ENCODE peak calls at places on chromosomes 3 and 15, in eight cellular contexts. B, W, N, U, E, F, A and G are unnamed samples.

GRCh38 chr3:23859012-23859743 is 53.4 kb downstream of the UBE2E1 start:
- DNase-seq in N (no peak), U (no peak), W (no peak), E (no peak), A (no peak), F (no peak), B (no peak), G (no peak)

GRCh38 chr15:92343869-92344643 is 49.6 kb upstream of the ST8SIA2 start:
- DNase-seq in E (peak), F (no peak), N (no peak), U (no peak), W (no peak), A (no peak), B (no peak), G (no peak)

GRCh38 chr3:195438371-195438770 is 4.4 kb downstream of the ACAP2 start:
- DNase-seq in W (no peak), U (no peak), E (no peak), A (no peak), B (no peak), F (no peak), N (no peak), G (no peak)

GRCh38 chr15:51267047-51267713 is 71.2 kb downstream of the CYP19A1 start:
- DNase-seq in N (no peak), A (no peak), B (no peak), U (no peak), E (peak), F (no peak), W (no peak), G (no peak)

GRCh38 chr15:81056276-81056675 is 55.6 kb downstream of the TLNRD1 start:
- DNase-seq in F (no peak), W (no peak), B (no peak), E (no peak), A (no peak), U (no peak), N (no peak), G (no peak)

GRCh38 chr3:177237206-177237605 is 39.9 kb upstream of the TBL1XR1 start:
- DNase-seq in A (no peak), B (no peak), W (no peak), F (no peak), U (no peak), N (peak), E (no peak), G (no peak)

GRCh38 chr3:53011324-53011723 is 34.5 kb downstream of the SFMBT1 start:
- DNase-seq in B (no peak), E (no peak), U (no peak), A (no peak), F (no peak), W (no peak), N (no peak), G (no peak)

GRCh38 chr15:26394801-26395200 is 378.1 kb downstream of the GABRB3 start:
- DNase-seq in W (no peak), A (no peak), N (no peak), U (no peak), F (no peak), B (no peak), E (no peak), G (no peak)

GRCh38 chr15:43828061-43828657 is 1.4 kb downstream of the WDR76 start:
- DNase-seq in N (no peak), E (no peak), F (no peak), U (no peak), W (no peak), A (no peak), B (no peak), G (no peak)

GRCh38 chr3:142981108-142981507 is 17.6 kb upstream of the PAQR9 start:
- DNase-seq in U (no peak), W (peak), N (no peak), E (peak), B (no peak), F (no peak), A (no peak), G (no peak)

GRCh38 chr15:80173022-80173759 is 20.4 kb downstream of the FAH start:
- DNase-seq in U (peak), N (peak), B (no peak), F (peak), W (peak), A (no peak), E (peak), G (no peak)

GRCh38 chr3:57088503-57088902 is 28.0 kb downstream of the SPATA12 start:
- DNase-seq in N (no peak), E (no peak), U (no peak), W (no peak), A (no peak), B (no peak), F (no peak), G (no peak)

GRCh38 chr15:98518823-98519561 is 129.3 kb upstream of the IGF1R start:
- DNase-seq in F (peak), A (peak), E (peak), U (peak), B (peak), N (peak), W (peak), G (peak)

GRCh38 chr3:32733631-32734229 is 48.7 kb downstream of the CNOT10 start:
- DNase-seq in N (no peak), U (no peak), E (peak), B (peak), A (peak), F (peak), W (peak), G (no peak)

GRCh38 chr15:55909036-55909811 is 84.2 kb downstream of the NEDD4 start:
- DNase-seq in F (peak), U (no peak), N (no peak), E (no peak), W (peak), A (peak), B (no peak), G (no peak)

GRCh38 chr3:105364113-105364512 is 2.6 kb upstream of the ALCAM start:
- DNase-seq in B (no peak), W (no peak), A (no peak), U (no peak), F (peak), N (no peak), E (no peak), G (no peak)

GRCh38 chr15:67049351-67050044 is 15.9 kb upstream of the SMAD3 start:
- DNase-seq in N (peak), B (no peak), F (peak), W (peak), U (peak), E (no peak), A (no peak), G (no peak)

GRCh38 chr3:113261996-113262665 is 50.8 kb downstream of the BOC start:
- DNase-seq in N (no peak), A (no peak), E (no peak), B (no peak), F (no peak), U (no peak), W (no peak), G (no peak)

GRCh38 chr3:193389335-193389734 is 10.8 kb upstream of the ATP13A5 start:
- DNase-seq in F (no peak), W (no peak), A (no peak), B (no peak), U (no peak), E (peak), N (no peak), G (no peak)

GRCh38 chr15:29126208-29126536 is 143.4 kb downstream of the NSMCE3 start:
- DNase-seq in E (no peak), W (no peak), U (no peak), F (no peak), A (no peak), B (no peak), N (no peak), G (no peak)

GRCh38 chr15:80754005-80754404 is 25.2 kb upstream of the CEMIP start:
- DNase-seq in N (no peak), B (no peak), W (no peak), A (no peak), U (no peak), F (no peak), E (no peak), G (no peak)

GRCh38 chr3:129609591-129610169 is 3.2 kb upstream of the PLXND1 start:
- DNase-seq in A (no peak), W (no peak), F (peak), B (no peak), N (no peak), U (no peak), E (no peak), G (no peak)

GRCh38 chr15:74315626-74316025 is 51.8 kb downstream of the CYP11A1 start:
- DNase-seq in W (no peak), B (no peak), N (no peak), E (no peak), U (no peak), F (no peak), A (no peak), G (no peak)

GRCh38 chr15:90184119-90184785 is 16.9 kb upstream of the SEMA4B start:
- DNase-seq in E (peak), A (no peak), N (peak), F (no peak), B (no peak), U (peak), W (peak), G (no peak)

GRCh38 chr3:179318876-179319275 is 4.0 kb upstream of the ZNF639 start:
- DNase-seq in N (no peak), A (no peak), U (no peak), B (no peak), E (no peak), W (no peak), F (no peak), G (no peak)

GRCh38 chr15:100940785-100941379 is 21.7 kb downstream of the LRRK1 start:
- DNase-seq in A (no peak), W (no peak), E (no peak), B (no peak), F (no peak), N (no peak), U (no peak), G (no peak)

GRCh38 chr3:11570251-11570650 is 73.5 kb downstream of the VGLL4 start:
- DNase-seq in A (no peak), F (no peak), W (no peak), B (no peak), E (no peak), N (no peak), U (no peak), G (no peak)

GRCh38 chr3:148816971-148817519 is 10.6 kb upstream of the CPB1 start:
- DNase-seq in E (no peak), A (no peak), N (no peak), F (no peak), U (no peak), W (no peak), B (no peak), G (no peak)

GRCh38 chr15:91787198-91787597 is 66.3 kb upstream of the SLCO3A1 start:
- DNase-seq in W (no peak), N (no peak), U (no peak), A (no peak), B (no peak), F (no peak), E (no peak), G (no peak)

GRCh38 chr3:11948331-11948730 is 55.9 kb upstream of the SYN2 start:
- DNase-seq in E (no peak), F (no peak), W (no peak), U (no peak), N (no peak), A (no peak), B (no peak), G (no peak)

GRCh38 chr3:54531741-54532140 is 396.1 kb downstream of the LRTM1 start:
- DNase-seq in F (no peak), U (no peak), E (no peak), W (no peak), N (no peak), B (no peak), A (no peak), G (no peak)

GRCh38 chr3:47850062-47850802 is 47.3 kb downstream of the DHX30 start:
- DNase-seq in N (no peak), W (peak), E (peak), A (no peak), B (no peak), F (peak), U (no peak), G (peak)

GRCh38 chr15:85646538-85647091 is 148.1 kb downstream of the KLHL25 start:
- DNase-seq in E (no peak), B (no peak), F (peak), U (no peak), A (no peak), W (no peak), N (no peak), G (peak)

GRCh38 chr3:186152889-186153292 is 44.0 kb upstream of the ETV5 start:
- DNase-seq in F (no peak), N (no peak), E (no peak), U (no peak), B (no peak), A (no peak), W (no peak), G (no peak)

DNA sequence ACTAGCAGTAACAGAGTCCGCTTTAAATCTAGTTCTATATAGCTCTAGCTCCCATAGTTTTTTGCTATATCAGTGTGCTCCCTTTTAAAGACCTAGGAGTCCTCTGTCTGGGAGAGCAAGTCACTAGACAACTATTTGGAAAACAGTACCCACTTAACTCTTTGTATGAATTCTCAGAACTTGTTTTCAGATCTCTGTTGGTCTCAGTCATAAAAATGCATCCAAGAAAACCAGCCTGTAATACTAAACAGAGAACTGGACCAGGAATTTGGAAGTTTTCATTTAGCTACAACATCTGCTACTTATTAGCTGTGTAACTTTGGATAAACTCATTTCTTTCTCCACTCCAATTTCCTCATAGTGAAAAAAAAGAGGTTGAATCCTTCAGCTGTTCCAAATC is 56.9 kb upstream of the C3orf49 start:
- DNase-seq in F (no peak), B (no peak), A (peak), U (no peak), E (no peak), N (no peak), W (no peak), G (no peak)
- H3K4me3 ChIP-seq in F (no peak), B (no peak), A (no peak), U (no peak), E (no peak), N (no peak), W (no peak), G (no peak)

DNA sequence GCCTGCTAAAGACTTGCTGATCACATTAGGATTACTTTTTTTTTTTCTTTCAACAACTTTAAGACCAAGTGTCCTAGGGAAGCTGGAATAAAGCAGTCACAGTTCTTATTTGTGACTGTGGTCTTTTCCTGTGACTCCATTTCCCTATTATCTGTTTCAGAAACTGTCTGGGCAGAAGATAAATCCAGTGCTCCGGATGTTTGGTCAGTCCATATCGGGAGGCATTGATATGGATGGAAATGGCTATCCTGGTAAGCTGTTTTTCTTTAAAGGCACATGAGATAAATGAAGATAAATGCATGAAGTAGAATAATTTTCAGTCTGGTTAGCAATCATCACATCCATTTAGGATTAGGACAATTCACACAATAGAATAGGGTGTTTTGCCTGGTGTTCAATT is 338.3 kb upstream of the CTDSPL start:
- DNase-seq in U (no peak), B (no peak), W (no peak), E (no peak), N (no peak), F (no peak), A (no peak), G (no peak)
- TF ChIP-seq CTCF in U (no peak), B (no peak), W (no peak), E (no peak), N (no peak), F (no peak), A (no peak), G (no peak)

DNA sequence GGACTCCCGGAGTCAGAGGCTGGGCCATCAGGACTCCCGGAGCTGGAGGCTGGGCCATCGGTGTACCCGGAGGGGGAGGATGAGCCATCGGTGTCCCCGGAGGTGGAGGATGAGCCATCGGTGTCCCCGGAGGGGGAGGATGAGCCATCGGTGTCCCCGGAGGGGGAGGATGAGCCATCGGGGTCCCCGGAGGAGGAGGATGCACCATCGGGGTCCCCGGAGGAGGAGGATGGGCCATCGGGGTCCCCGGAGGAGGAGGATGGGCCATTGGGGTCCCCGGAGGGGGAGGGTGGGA is 719 bp downstream of the MAGEL2 start:
- DNase-seq in F (no peak), A (no peak), N (no peak), W (no peak), U (no peak), E (no peak), B (no peak), G (no peak)
- H3K4me3 ChIP-seq in F (no peak), A (no peak), N (no peak), W (no peak), U (no peak), E (peak), B (no peak), G (peak)

DNA sequence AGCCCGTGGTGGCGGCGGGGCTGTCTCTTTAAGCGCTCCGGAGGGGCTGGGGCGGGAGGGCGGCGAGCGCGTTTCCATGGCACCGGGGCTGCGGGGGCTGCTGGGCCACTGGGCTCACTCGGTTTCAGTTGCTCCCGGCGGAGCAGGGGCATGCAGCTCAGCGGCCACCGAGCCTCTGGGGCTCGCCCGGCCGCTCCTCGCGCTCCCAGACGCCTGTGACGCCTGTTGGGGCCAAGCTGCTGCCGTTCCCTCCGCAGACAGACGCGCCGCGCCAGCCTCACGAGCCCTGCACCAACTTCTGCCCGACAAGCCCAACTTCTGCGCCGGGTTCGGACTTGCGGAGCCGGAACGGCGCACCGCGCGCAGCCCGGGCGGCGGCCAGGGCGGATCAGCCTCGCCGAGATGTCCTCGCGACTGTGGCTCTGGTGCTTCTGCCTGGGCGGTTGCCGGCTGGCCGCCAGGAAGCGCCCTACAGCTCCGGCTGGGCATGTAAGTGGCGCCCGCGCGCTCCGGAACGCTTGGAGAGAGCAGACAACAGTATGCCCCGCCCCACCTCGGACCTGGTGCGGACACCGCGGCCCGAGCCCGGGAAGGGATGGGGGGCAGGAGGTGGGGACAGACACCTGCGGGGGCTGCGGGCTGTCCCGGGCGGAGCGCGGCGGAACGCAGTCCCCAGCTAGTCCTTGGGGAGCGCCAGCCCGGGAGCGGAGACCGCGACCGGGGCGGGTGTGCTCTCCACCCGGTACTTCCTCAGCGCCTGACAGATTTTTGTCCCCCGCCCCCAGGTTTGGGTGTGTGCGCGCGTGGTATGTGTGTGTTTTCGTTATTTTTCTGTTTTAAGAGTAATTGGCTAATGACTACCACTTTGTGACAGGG is 154.1 kb upstream of the GOLIM4 start:
- DNase-seq in U (peak), F (peak), W (peak), A (peak), N (peak), B (no peak), E (peak), G (peak)
- TF ChIP-seq CTCF in U (peak), F (peak), W (peak), A (peak), N (peak), B (peak), E (peak), G (peak)

DNA sequence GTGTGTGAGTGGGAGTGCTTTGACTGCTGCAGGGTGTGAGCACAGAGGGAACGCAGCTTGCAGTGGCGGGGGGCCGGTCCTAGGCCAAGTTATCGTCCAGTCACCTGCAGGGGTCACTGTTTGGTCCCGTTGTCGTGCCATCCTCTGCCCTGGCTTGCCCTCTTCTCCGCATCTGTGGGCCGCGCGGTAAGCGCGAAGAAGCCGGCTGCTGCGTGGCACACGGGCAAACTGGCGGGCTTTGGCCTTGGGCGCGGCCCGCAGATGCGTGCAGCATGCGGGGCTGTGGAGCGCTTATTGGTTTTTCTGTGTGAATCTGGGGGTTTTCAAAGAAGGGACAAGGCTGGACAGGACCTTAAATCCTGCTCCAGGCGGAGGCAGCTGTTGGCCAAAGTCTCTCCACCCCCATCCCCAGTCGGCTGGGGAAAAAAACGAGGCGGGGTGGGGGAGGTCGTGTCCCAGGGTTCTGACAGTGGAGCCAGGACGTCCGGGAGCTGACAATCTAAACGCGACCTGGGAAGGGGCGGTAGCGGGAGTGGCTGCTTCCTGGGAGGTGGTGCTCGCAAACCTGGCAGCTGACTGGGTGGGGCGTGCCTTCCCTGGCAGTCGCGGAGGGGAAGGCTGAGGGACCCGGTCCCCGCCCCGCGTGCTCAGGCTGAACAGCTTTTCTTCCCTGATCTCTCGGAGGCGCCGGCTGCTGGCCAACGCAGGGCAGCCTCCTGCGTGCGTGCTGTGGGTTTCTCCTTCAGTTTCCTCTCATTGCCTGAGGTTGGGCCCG is 39.7 kb upstream of the VEPH1 start:
- DNase-seq in F (peak), W (peak), U (peak), E (peak), A (no peak), N (peak), B (no peak), G (peak)
- H3K4me3 ChIP-seq in F (peak), W (peak), U (peak), E (peak), A (peak), N (peak), B (peak), G (peak)

GRCh38 chr3:171809513-171810277 is 588 bp downstream of the PLD1 start:
- DNase-seq in B (no peak), A (no peak), W (peak), N (peak), E (peak), U (peak), F (peak), G (peak)
- TF ChIP-seq CTCF in B (no peak), A (no peak), W (no peak), N (no peak), E (no peak), U (no peak), F (no peak), G (no peak)